ENCODE peak calls at places on chromosome 6, in nine cellular contexts. Q is activated T-helper 1 cell treated with Interleukin-2 at 50 U/mL for 16 hours, U is hypothalamus, X is AG08396, V is pancreas, K is SJSA1, I is kidney epithelial cell, G is AG20443, Y is NCI-H1694 treated with DMSO at 0.1 percent for 48 hours. W is an unnamed sample.

GRCh38 chr6:77620290-77620882 is 32.5 kb upstream of the MEI4 start:
- DNase-seq in X (no peak), I (no peak), G (no peak), V (no peak), Y (no peak), K (no peak), Q (no peak), U (no peak), W (no peak)

GRCh38 chr6:15062311-15063252 is 183.3 kb upstream of the JARID2 start:
- DNase-seq in U (no peak), Q (no peak), K (no peak), V (no peak), G (peak), X (peak), Y (peak), I (peak), W (peak)

GRCh38 chr6:147055821-147056392 is 148.3 kb upstream of the STXBP5 start:
- DNase-seq in Y (no peak), X (no peak), U (no peak), K (no peak), Q (no peak), G (no peak), I (no peak), V (no peak), W (peak)

GRCh38 chr6:170022827-170023619 is 267.9 kb downstream of the DLL1 start:
- DNase-seq in X (no peak), I (no peak), Y (no peak), Q (no peak), V (no peak), G (no peak), K (no peak), U (no peak), W (no peak)

GRCh38 chr6:5677219-5678000 is 329.3 kb downstream of the NRN1 start:
- DNase-seq in X (no peak), I (no peak), K (no peak), Q (no peak), G (no peak), Y (no peak), U (no peak), V (no peak), W (no peak)

GRCh38 chr6:41626917-41627316 is 11.4 kb upstream of the MDFI start:
- DNase-seq in U (no peak), G (no peak), Q (no peak), K (no peak), Y (peak), I (no peak), X (no peak), V (no peak), W (no peak)

GRCh38 chr6:373773-374724 is 17.5 kb upstream of the IRF4 start:
- DNase-seq in I (no peak), X (peak), K (no peak), G (no peak), Q (no peak), Y (no peak), V (no peak), U (no peak), W (no peak)

GRCh38 chr6:143744593-143745151 is 66.9 kb downstream of the PHACTR2 start:
- DNase-seq in G (no peak), Q (no peak), U (no peak), I (no peak), Y (no peak), K (no peak), X (no peak), V (no peak), W (no peak)

GRCh38 chr6:128731249-128732165 is 151.4 kb upstream of the LAMA2 start:
- DNase-seq in G (peak), Y (peak), I (no peak), Q (no peak), K (no peak), V (no peak), X (peak), U (no peak), W (peak)

W was measured in NCI-H524 treated with DMSO at 0.1 percent for 48 hours.